ENCODE peak calls at places on chromosomes 11 and 22, in five cellular contexts. T, G, E, N and C are unnamed samples.

GRCh38 chr11:13327421-13327820 is 49.8 kb downstream of the BMAL1 start:
- DNase-seq in T (no peak), G (no peak), E (no peak), N (no peak), C (no peak)

GRCh38 chr11:31355131-31355530 is 14.4 kb downstream of the DCDC1 start:
- DNase-seq in T (no peak), G (peak; percentile 22), E (no peak), N (no peak), C (no peak)

GRCh38 chr11:69968407-69969347 is 109.4 kb upstream of the ANO1 start:
- DNase-seq in T (no peak), G (peak; percentile 28), E (no peak), N (no peak), C (no peak)

GRCh38 chr11:70099578-70100282 is 21.6 kb downstream of the ANO1 start:
- DNase-seq in T (no peak), G (peak; percentile 85), E (no peak), N (no peak), C (no peak)

GRCh38 chr11:95715777-95716241 is 73.8 kb downstream of the FAM76B start:
- DNase-seq in T (peak; percentile 81), G (peak; percentile 31), E (no peak), N (peak; percentile 13), C (peak; percentile 27)

GRCh38 chr11:112318193-112318592 is 57.5 kb upstream of the PLET1 start:
- DNase-seq in T (no peak), G (peak; percentile 97), E (no peak), N (no peak), C (no peak)

GRCh38 chr11:65786786-65787636 is at the start of gene OVOL1:
- DNase-seq in T (no peak), G (no peak), E (no peak), N (peak; percentile 71), C (peak; percentile 35)

GRCh38 chr11:111639226-111639925 is 37.1 kb downstream of the SIK2 start:
- DNase-seq in T (no peak), G (no peak), E (no peak), N (no peak), C (no peak)

GRCh38 chr11:133937468-133937867 is 19.3 kb downstream of the IGSF9B start:
- DNase-seq in T (no peak), G (no peak), E (no peak), N (no peak), C (no peak)

GRCh38 chr11:94938399-94939055 is 34.8 kb downstream of the CWC15 start:
- DNase-seq in T (no peak), G (peak; percentile 93), E (no peak), N (no peak), C (no peak)

GRCh38 chr11:45669146-45669545 is 3.7 kb upstream of the CHST1 start:
- DNase-seq in T (no peak), G (no peak), E (no peak), N (no peak), C (no peak)

GRCh38 chr11:64753380-64754123 is 6.2 kb downstream of the PYGM start:
- DNase-seq in T (no peak), G (no peak), E (no peak), N (no peak), C (no peak)

GRCh38 chr22:37281646-37282384 is 493 bp upstream of the CYTH4 start:
- DNase-seq in T (no peak), G (no peak), E (no peak), N (peak; percentile 9), C (no peak)

GRCh38 chr11:4882543-4882942 is 843 bp downstream of the OR51T1 start:
- DNase-seq in T (no peak), G (no peak), E (no peak), N (no peak), C (no peak)

GRCh38 chr22:36644333-36644757 is 59.2 kb downstream of the CACNG2 start:
- DNase-seq in T (peak; percentile 45), G (peak; percentile 96), E (no peak), N (peak; percentile 34), C (peak; percentile 28)

GRCh38 chr11:31487848-31488247 is 21.6 kb downstream of the IMMP1L start:
- DNase-seq in T (peak; percentile 7), G (peak; percentile 88), E (no peak), N (no peak), C (no peak)

GRCh38 chr11:72066855-72067254 is 13.5 kb downstream of the NUMA1 start:
- DNase-seq in T (no peak), G (no peak), E (no peak), N (no peak), C (no peak)

GRCh38 chr22:43228330-43228729 is 41.4 kb upstream of the TTLL12 start:
- DNase-seq in T (peak; percentile 64), G (peak; percentile 61), E (no peak), N (peak; percentile 44), C (peak; percentile 45)

GRCh38 chr11:76567261-76567660 is 103.3 kb downstream of the LRRC32 start:
- DNase-seq in T (no peak), G (no peak), E (no peak), N (no peak), C (no peak)

GRCh38 chr11:61691378-61692156 is 11.4 kb downstream of the DAGLA start:
- DNase-seq in T (no peak), G (no peak), E (no peak), N (no peak), C (no peak)

GRCh38 chr22:40498454-40499186 is 128.2 kb downstream of the SGSM3 start:
- DNase-seq in T (no peak), G (peak; percentile 91), E (no peak), N (no peak), C (no peak)

GRCh38 chr11:104028476-104028875 is 8.0 kb upstream of the DDI1 start:
- DNase-seq in T (no peak), G (peak; percentile 77), E (no peak), N (no peak), C (no peak)

GRCh38 chr11:75271730-75272129 is 31.2 kb downstream of the TPBGL start:
- DNase-seq in T (no peak), G (no peak), E (no peak), N (no peak), C (no peak)

GRCh38 chr11:662689-663274 is 25.7 kb downstream of the DRD4 start:
- DNase-seq in T (peak; percentile 70), G (peak; percentile 63), E (no peak), N (peak; percentile 84), C (peak; percentile 75)

DNA sequence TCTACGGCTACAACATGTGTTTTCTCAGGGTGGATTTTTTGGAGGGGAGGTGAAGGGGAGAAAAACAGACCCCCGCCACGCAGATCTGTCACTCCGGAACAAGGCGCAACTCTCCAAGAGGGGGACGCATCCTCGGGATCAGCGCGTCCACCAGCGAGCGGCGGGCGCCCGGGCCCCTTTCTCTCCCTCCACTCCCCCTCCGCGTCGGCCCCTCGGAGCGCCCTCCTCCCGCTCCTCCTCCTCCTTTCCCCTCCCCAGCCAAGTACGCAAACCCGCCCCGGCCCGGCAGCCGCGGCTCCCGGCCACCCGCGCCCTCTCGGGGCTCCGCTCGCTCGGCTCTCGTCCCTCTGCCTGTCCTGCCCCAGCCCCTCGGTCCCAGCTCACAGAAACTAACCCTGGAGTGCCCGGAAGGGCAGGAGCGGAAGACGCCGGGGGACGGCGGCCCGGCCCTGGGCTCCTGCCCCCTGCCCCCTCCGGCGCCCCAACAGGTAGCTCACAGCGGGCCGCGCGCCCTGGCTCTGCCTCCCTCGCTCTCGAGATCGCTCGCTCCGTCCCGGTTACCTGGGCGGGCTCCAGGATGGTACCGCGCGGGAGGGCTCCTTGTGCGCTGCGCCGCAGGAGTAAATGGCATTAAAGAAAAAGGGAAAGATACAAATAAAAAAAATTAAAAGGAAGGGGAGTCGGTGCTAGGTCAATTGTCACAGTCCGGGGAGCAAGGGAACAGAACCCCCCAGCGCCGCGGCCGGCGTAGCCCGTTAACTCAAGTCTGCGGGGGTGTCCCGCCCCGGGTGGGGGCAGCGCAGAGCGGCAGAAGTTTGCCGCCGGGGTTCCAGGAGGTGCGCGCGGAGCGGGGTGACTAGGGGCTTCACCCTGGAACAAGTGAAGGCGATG is 131.4 kb upstream of the C11orf58 start:
- DNase-seq in T (no peak), G (no peak), E (no peak), N (peak; percentile 19), C (peak; percentile 15)
- TF ChIP-seq CTCF in T (no peak), G (no peak), E (no peak), N (no peak), C (no peak)

GRCh38 chr11:57662893-57663292 is 5.0 kb upstream of the ZDHHC5 start:
- DNase-seq in T (peak; percentile 40), G (no peak), E (no peak), N (no peak), C (no peak)
- TF ChIP-seq CTCF in T (no peak), G (peak; percentile 19), E (no peak), N (peak; percentile 13), C (peak; percentile 45)

GRCh38 chr11:11155962-11156815 is 196.9 kb downstream of the CSNK2A3 start:
- DNase-seq in T (peak; percentile 56), G (no peak), E (no peak), N (peak; percentile 38), C (peak; percentile 57)

GRCh38 chr11:11152877-11153276 is 200.2 kb downstream of the CSNK2A3 start:
- DNase-seq in T (no peak), G (no peak), E (no peak), N (no peak), C (no peak)

GRCh38 chr11:11157201-11157600 is 195.8 kb downstream of the CSNK2A3 start:
- DNase-seq in T (peak; percentile 64), G (peak; percentile 59), E (no peak), N (no peak), C (no peak)
- TF ChIP-seq CTCF in T (peak; percentile 46), G (peak; percentile 72), E (no peak), N (peak; percentile 19), C (peak; percentile 22)

GRCh38 chr22:44439356-44440223 is 58.4 kb downstream of the RTL6 start:
- DNase-seq in T (no peak), G (no peak), E (no peak), N (no peak), C (no peak)
- TF ChIP-seq CTCF in T (no peak), G (no peak), E (no peak), N (no peak), C (no peak)

GRCh38 chr11:14969922-14970323 is 2.2 kb downstream of the CALCA start:
- DNase-seq in T (peak; percentile 87), G (peak; percentile 38), E (no peak), N (no peak), C (no peak)
- TF ChIP-seq CTCF in T (peak; percentile 74), G (peak; percentile 68), E (peak; percentile 17), N (peak; percentile 64), C (peak; percentile 60)

GRCh38 chr11:16191212-16191851 is 165.0 kb downstream of the SOX6 start:
- DNase-seq in T (no peak), G (no peak), E (no peak), N (peak; percentile 6), C (peak; percentile 10)
- TF ChIP-seq CTCF in T (no peak), G (no peak), E (no peak), N (peak; percentile 13), C (no peak)

GRCh38 chr11:87879118-87879517 is 296.1 kb downstream of the RAB38 start:
- DNase-seq in T (no peak), G (peak; percentile 31), E (no peak), N (no peak), C (no peak)

GRCh38 chr11:87878373-87878779 is 296.9 kb downstream of the RAB38 start:
- DNase-seq in T (peak; percentile 18), G (peak; percentile 76), E (no peak), N (peak; percentile 2), C (no peak)
- TF ChIP-seq CTCF in T (peak; percentile 31), G (peak; percentile 74), E (peak; percentile 16), N (peak; percentile 31), C (peak; percentile 55)